ENCODE peak calls at places on chromosomes 4 and X, in seven cellular contexts. F, O, P, H, M, T and X are unnamed samples. For H3K9me3, the result is how much of the 10 kb centered on the place peaks cover.

GRCh38 chr4:48949518-48950207 is 36.4 kb upstream of the CWH43 start:
- DNase-seq in F (no peak), O (no peak), P (peak), H (peak), M (no peak), T (no peak), X (no peak)

GRCh38 chr4:111639876-111640275 is 505.4 kb upstream of the FAM241A start:
- DNase-seq in F (peak), O (peak), P (peak), H (peak), M (no peak), T (no peak), X (no peak)

GRCh38 chr4:1192493-1193205 is 20.3 kb upstream of the SPON2 start:
- DNase-seq in F (peak), O (peak), P (no peak), H (no peak), M (peak), T (no peak), X (no peak)

GRCh38 chr4:98516042-98516440 is 142.4 kb downstream of the TSPAN5 start:
- DNase-seq in F (peak), O (no peak), P (peak), H (peak), M (no peak), T (no peak), X (no peak)

GRCh38 chr4:123699823-123700822 is 303.5 kb downstream of the SPRY1 start:
- DNase-seq in F (peak), O (peak), P (peak), H (peak), M (no peak), T (no peak), X (no peak)

GRCh38 chrX:119622356-119623232 is 16.4 kb upstream of the NKRF start:
- DNase-seq in F (peak), O (no peak), P (no peak), H (peak), M (peak), T (no peak), X (no peak)

GRCh38 chr4:152014280-152014679 is 253.5 kb upstream of the GATB start:
- DNase-seq in F (no peak), O (no peak), P (no peak), H (no peak), M (no peak), T (no peak), X (peak)

GRCh38 chr4:128461300-128462103 is 173.9 kb upstream of the PGRMC2 start:
- DNase-seq in F (peak), O (peak), P (peak), H (peak), M (no peak), T (no peak), X (no peak)

GRCh38 chr4:176789955-176790354 is 2.8 kb downstream of the VEGFC start:
- DNase-seq in F (peak), O (peak), P (peak), H (peak), M (no peak), T (no peak), X (no peak)

GRCh38 chr4:174697164-174697563 is 131.9 kb downstream of the GLRA3 start:
- DNase-seq in F (no peak), O (no peak), P (no peak), H (no peak), M (no peak), T (no peak), X (no peak)

GRCh38 chrX:19512961-19513360 is 2.3 kb downstream of the MAP3K15 start:
- DNase-seq in F (no peak), O (no peak), P (no peak), H (no peak), M (no peak), T (no peak), X (no peak)

GRCh38 chrX:133594156-133594555 is 178.9 kb upstream of the GPC4 start:
- DNase-seq in F (no peak), O (no peak), P (peak), H (peak), M (no peak), T (no peak), X (no peak)

GRCh38 chr4:125365731-125366130 is 51.0 kb downstream of the FAT4 start:
- DNase-seq in F (no peak), O (no peak), P (no peak), H (no peak), M (no peak), T (no peak), X (no peak)

GRCh38 chrX:17531500-17531899 is 156.5 kb downstream of the NHS start:
- DNase-seq in F (no peak), O (no peak), P (no peak), H (no peak), M (no peak), T (no peak), X (no peak)

GRCh38 chr4:8215001-8215427 is 15.9 kb downstream of the SH3TC1 start:
- DNase-seq in F (peak), O (no peak), P (no peak), H (peak), M (no peak), T (no peak), X (no peak)

GRCh38 chr4:8763966-8764901 is 107.4 kb downstream of the HMX1 start:
- DNase-seq in F (no peak), O (no peak), P (no peak), H (no peak), M (no peak), T (no peak), X (no peak)

GRCh38 chrX:105191878-105192277 is 28.6 kb downstream of the TEX13A start:
- DNase-seq in F (peak), O (peak), P (peak), H (no peak), M (no peak), T (no peak), X (no peak)

GRCh38 chr4:7650606-7651400 is 216.1 kb upstream of the PSAPL1 start:
- DNase-seq in F (peak), O (peak), P (peak), H (peak), M (no peak), T (no peak), X (no peak)

GRCh38 chrX:17262123-17262522 is 112.9 kb upstream of the NHS start:
- DNase-seq in F (no peak), O (no peak), P (no peak), H (no peak), M (no peak), T (no peak), X (no peak)

GRCh38 chr4:40651280-40651679 is 21.6 kb upstream of the RBM47 start:
- DNase-seq in F (no peak), O (peak), P (no peak), H (no peak), M (no peak), T (no peak), X (no peak)

GRCh38 chr4:151534195-151534594 is 125.2 kb downstream of the FHIP1A start:
- DNase-seq in F (no peak), O (no peak), P (no peak), H (no peak), M (no peak), T (no peak), X (no peak)

GRCh38 chrX:15738686-15739016 is 581 bp downstream of the CA5B start:
- DNase-seq in F (no peak), O (no peak), P (no peak), H (no peak), M (no peak), T (no peak), X (no peak)

GRCh38 chr4:85520765-85521749 is 46.1 kb downstream of the ARHGAP24 start:
- DNase-seq in F (no peak), O (no peak), P (no peak), H (no peak), M (no peak), T (no peak), X (no peak)

GRCh38 chrX:119155416-119156035 is 27.9 kb upstream of the KIAA1210 start:
- DNase-seq in F (peak), O (no peak), P (peak), H (peak), M (peak), T (no peak), X (no peak)

GRCh38 chr4:133555671-133556070 is 406.6 kb downstream of the PCDH10 start:
- DNase-seq in F (no peak), O (no peak), P (no peak), H (peak), M (no peak), T (no peak), X (no peak)

GRCh38 chr4:170111100-170111499 is 21.3 kb upstream of the AADAT start:
- DNase-seq in F (no peak), O (no peak), P (no peak), H (no peak), M (no peak), T (no peak), X (no peak)

GRCh38 chr4:2898001-2898400 is 54.4 kb downstream of the ADD1 start:
- DNase-seq in F (no peak), O (no peak), P (no peak), H (no peak), M (no peak), T (no peak), X (no peak)

GRCh38 chr4:20589436-20589835 is 110.8 kb upstream of the PACRGL start:
- DNase-seq in F (peak), O (peak), P (no peak), H (no peak), M (peak), T (no peak), X (no peak)

GRCh38 chrX:8864151-8864550 is 63.0 kb upstream of the FAM9A start:
- DNase-seq in F (no peak), O (peak), P (no peak), H (no peak), M (no peak), T (no peak), X (no peak)

GRCh38 chr4:52795533-52795932 is 44.3 kb upstream of the ERVMER34-1 start:
- DNase-seq in F (no peak), O (no peak), P (no peak), H (no peak), M (no peak), T (no peak), X (no peak)

GRCh38 chrX:1327651-1328304 is 8.8 kb upstream of the IL3RA start:
- DNase-seq in F (no peak), O (no peak), P (no peak), H (no peak), M (no peak), T (no peak), X (no peak)

GRCh38 chrX:25019707-25020390 is 4.1 kb upstream of the ARX start:
- DNase-seq in F (no peak), O (peak), P (no peak), H (no peak), M (no peak), T (no peak), X (no peak)
- H3K9me3 ChIP-seq in F (under half), O (under half), P (under half), H (under half), M (under half), T (under half), X (under half)

GRCh38 chr4:13236485-13236884 is 247.7 kb downstream of the RAB28 start:
- DNase-seq in F (no peak), O (no peak), P (no peak), H (no peak), M (no peak), T (no peak), X (no peak)

GRCh38 chr4:13238936-13239335 is 245.2 kb downstream of the RAB28 start:
- DNase-seq in F (no peak), O (no peak), P (no peak), H (no peak), M (no peak), T (no peak), X (no peak)

GRCh38 chr4:13233755-13234154 is 250.4 kb downstream of the RAB28 start:
- DNase-seq in F (no peak), O (no peak), P (no peak), H (no peak), M (no peak), T (no peak), X (no peak)
- TF ChIP-seq CTCF in F (no peak), O (no peak), P (no peak), H (no peak), M (no peak), T (no peak), X (no peak)

GRCh38 chr4:165302658-165303057 is 24.8 kb upstream of the MSMO1 start:
- DNase-seq in F (no peak), O (no peak), P (no peak), H (peak), M (no peak), T (no peak), X (no peak)

GRCh38 chr4:165299399-165300060 is 27.9 kb upstream of the MSMO1 start:
- DNase-seq in F (no peak), O (no peak), P (no peak), H (no peak), M (no peak), T (no peak), X (no peak)

GRCh38 chr4:165297626-165298025 is 29.8 kb upstream of the MSMO1 start:
- DNase-seq in F (no peak), O (no peak), P (no peak), H (no peak), M (no peak), T (no peak), X (no peak)

DNA sequence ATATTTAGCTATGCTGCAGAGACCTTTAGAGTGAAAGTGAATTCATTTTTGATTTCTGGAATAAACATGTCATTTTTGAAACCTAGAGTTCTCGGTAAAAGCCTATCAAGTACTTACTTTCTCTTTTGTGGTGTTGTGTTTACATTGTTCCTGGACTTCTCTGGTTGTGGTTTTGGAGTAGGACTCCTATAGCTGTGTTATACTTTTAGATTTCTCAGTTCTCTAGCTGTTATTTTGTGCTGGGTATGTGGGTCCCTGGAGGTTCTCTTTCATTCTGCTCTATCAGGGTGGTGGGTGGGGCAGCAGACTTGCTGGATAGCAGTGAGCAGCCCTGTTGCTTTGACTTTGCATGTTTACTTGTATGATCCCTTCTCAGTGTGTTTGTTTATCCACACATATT is 25.6 kb upstream of the MSMO1 start:
- DNase-seq in F (no peak), O (no peak), P (no peak), H (peak), M (no peak), T (no peak), X (no peak)
- H3K27ac ChIP-seq in F (no peak), O (no peak), P (no peak), H (peak), M (no peak), T (no peak), X (peak)

GRCh38 chrX:79065696-79066095 is 78.8 kb upstream of the GPR174 start:
- DNase-seq in F (no peak), O (no peak), P (no peak), H (no peak), M (no peak), T (no peak), X (no peak)
- H3K9me3 ChIP-seq in F (under half), O (under half), P (under half), H (under half), M (under half), T (under half), X (under half)